ENCODE peak calls at places on chromosomes 11 and 22, in four cellular contexts. D is A549, E is GM12878, A is K562. Y is an unnamed sample.

GRCh38 chr11:9273430-9274336 is 8.5 kb upstream of the DENND5A start:
- DNase-seq in D (no peak), E (no peak), A (no peak), Y (no peak)

GRCh38 chr11:120556841-120557240 is 45.3 kb downstream of the GRIK4 start:
- DNase-seq in D (no peak), E (no peak), A (no peak), Y (no peak)

GRCh38 chr22:48785792-48786678 is 1041.6 kb downstream of the BRD1 start:
- DNase-seq in D (no peak), E (no peak), A (no peak), Y (no peak)

GRCh38 chr11:67286621-67287333 is 2.3 kb upstream of the ANKRD13D start:
- DNase-seq in D (no peak), E (no peak), A (no peak), Y (peak; percentile 40)

GRCh38 chr22:45208993-45209838 is 31.5 kb downstream of the KIAA0930 start:
- DNase-seq in D (peak; percentile 26), E (no peak), A (peak; percentile 78), Y (peak; percentile 75)

GRCh38 chr11:88575876-88576275 is 238.3 kb upstream of the CTSC start:
- DNase-seq in D (no peak), E (no peak), A (no peak), Y (no peak)

GRCh38 chr22:49548356-49549202 is 279.1 kb downstream of the BRD1 start:
- DNase-seq in D (no peak), E (no peak), A (no peak), Y (no peak)

GRCh38 chr11:85627332-85627997 is at the start of gene DLG2:
- DNase-seq in D (no peak), E (no peak), A (no peak), Y (peak; percentile 23)

GRCh38 chr22:22687638-22688500 is 43.5 kb downstream of the GGTLC2 start:
- DNase-seq in D (peak; percentile 52), E (no peak), A (peak; percentile 92), Y (peak; percentile 63)

GRCh38 chr22:37404126-37404525 is 23.2 kb downstream of the ELFN2 start:
- DNase-seq in D (no peak), E (no peak), A (no peak), Y (no peak)
- TF ChIP-seq JUNB in D (no peak), E (no peak), A (no peak), Y (no peak)

GRCh38 chr11:27616711-27617110 is 83.5 kb downstream of the BDNF start:
- DNase-seq in D (no peak), E (no peak), A (no peak), Y (peak; percentile 24)

GRCh38 chr11:27612932-27613669 is 87.2 kb downstream of the BDNF start:
- DNase-seq in D (no peak), E (no peak), A (no peak), Y (peak; percentile 32)

GRCh38 chr11:27613670-27613950 is 86.6 kb downstream of the BDNF start:
- DNase-seq in D (no peak), E (no peak), A (no peak), Y (no peak)

GRCh38 chr11:27614092-27614491 is 86.2 kb downstream of the BDNF start:
- DNase-seq in D (no peak), E (no peak), A (no peak), Y (no peak)

GRCh38 chr11:27615833-27616232 is 84.4 kb downstream of the BDNF start:
- DNase-seq in D (no peak), E (no peak), A (no peak), Y (no peak)
- TF ChIP-seq JUNB in D (no peak), E (no peak), A (no peak), Y (no peak)

GRCh38 chr22:40507491-40507890 is 129.0 kb downstream of the MRTFA start:
- DNase-seq in D (no peak), E (no peak), A (no peak), Y (no peak)

GRCh38 chr22:40506762-40507161 is 129.8 kb downstream of the MRTFA start:
- DNase-seq in D (no peak), E (no peak), A (no peak), Y (no peak)

GRCh38 chr22:40510965-40511364 is 125.6 kb downstream of the MRTFA start:
- DNase-seq in D (no peak), E (no peak), A (no peak), Y (no peak)

GRCh38 chr22:40511604-40512003 is 124.9 kb downstream of the MRTFA start:
- DNase-seq in D (peak; percentile 54), E (no peak), A (no peak), Y (no peak)

GRCh38 chr22:40509401-40510134 is 127.0 kb downstream of the MRTFA start:
- DNase-seq in D (peak; percentile 94), E (no peak), A (no peak), Y (no peak)
- TF ChIP-seq JUNB in D (peak; percentile 87), E (no peak), A (no peak), Y (no peak)

GRCh38 chr11:122089111-122089510 is 26.9 kb downstream of the BLID start:
- DNase-seq in D (no peak), E (no peak), A (no peak), Y (no peak)
- TF ChIP-seq JUNB in D (no peak), E (no peak), A (no peak), Y (no peak)

DNA sequence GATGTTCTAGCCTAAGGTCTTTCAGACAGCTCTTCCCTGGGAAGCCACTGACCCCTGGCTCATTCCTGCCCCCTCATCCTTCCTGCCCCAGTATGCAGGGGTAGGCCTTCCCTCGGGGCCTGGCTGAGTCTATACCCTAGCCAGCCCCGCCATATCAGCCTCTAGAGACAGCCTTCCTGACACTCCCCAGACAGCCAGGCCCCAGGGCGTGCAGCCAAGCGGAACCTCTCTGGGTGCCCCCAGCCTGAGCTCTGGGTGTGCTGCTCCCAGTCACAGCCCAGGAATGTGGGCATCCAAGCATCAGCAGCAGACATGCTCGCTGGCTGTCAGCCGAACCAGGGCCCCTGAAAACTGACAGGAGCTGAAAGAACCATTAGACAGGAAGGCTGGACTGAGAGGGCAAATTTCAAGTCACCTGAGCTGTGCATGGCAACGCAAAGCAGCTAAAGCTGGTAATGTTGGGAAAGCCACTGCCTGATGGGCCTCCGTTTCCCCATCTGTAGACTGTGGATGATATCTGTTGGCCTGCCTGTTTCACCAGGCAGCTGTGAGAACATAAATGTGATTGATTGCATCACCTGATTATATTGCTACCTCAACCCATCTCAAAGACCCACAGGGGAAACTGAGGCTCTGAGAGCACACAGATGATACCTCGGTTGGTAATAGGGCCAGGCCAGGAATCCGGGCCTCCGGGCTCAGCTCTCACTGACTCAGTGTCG is 93.2 kb downstream of the LRRC32 start:
- DNase-seq in D (peak; percentile 58), E (no peak), A (no peak), Y (no peak)
- TF ChIP-seq JUNB in D (no peak), E (no peak), A (no peak), Y (no peak)

DNA sequence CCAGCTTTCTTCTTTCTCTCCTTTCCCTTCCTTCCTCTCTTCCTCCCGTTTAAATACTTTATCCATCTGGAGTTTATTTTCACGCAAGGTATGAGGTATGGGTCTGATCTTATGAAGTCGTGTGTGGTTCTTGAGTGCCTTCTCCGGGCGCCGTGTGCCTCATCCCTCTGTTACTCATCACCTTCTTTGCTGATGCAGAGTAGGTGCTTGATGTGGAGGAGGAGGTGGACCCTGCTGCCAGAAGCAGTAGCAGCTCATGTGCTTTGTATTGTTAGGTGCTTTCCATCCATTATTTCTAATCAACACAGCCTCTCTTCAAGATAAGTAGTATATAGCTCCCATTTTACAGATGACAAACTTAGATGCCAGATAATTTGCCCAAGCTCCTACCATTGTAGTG is 47.0 kb downstream of the TNRC6B start:
- DNase-seq in D (no peak), E (no peak), A (no peak), Y (no peak)
- TF ChIP-seq JUNB in D (no peak), E (no peak), A (no peak), Y (no peak)

Y was measured in GM23338.